ENCODE peak calls at places on chromosomes 6 and 20, in six cellular contexts. One of them, this sample, is unnamed.

GRCh38 chr20:50427740-50428462 is 82.3 kb upstream of the PTPN1 start:
- DNase-seq in EL: no peak
- DNase-seq in cerebellar nuclear complex: no peak
- DNase-seq in CD8-positive, alpha-beta T cell: no peak
- DNase-seq in foreskin melanocyte: no peak
- DNase-seq in renal cortical epithelial cell: no peak
- DNase-seq in this sample: no peak

GRCh38 chr6:11535801-11536230 is 1.7 kb upstream of the TMEM170B start:
- DNase-seq in EL: peak
- DNase-seq in cerebellar nuclear complex: no peak
- DNase-seq in CD8-positive, alpha-beta T cell: no peak
- DNase-seq in foreskin melanocyte: peak
- DNase-seq in renal cortical epithelial cell: peak
- DNase-seq in this sample: no peak

GRCh38 chr6:106979435-106979884 is 4.9 kb upstream of the CD24 start:
- DNase-seq in EL: peak
- DNase-seq in cerebellar nuclear complex: no peak
- DNase-seq in CD8-positive, alpha-beta T cell: peak
- DNase-seq in foreskin melanocyte: peak
- DNase-seq in renal cortical epithelial cell: peak
- DNase-seq in this sample: peak

GRCh38 chr6:41159415-41160082 is 3.4 kb downstream of the TREM2 start:
- DNase-seq in EL: no peak
- DNase-seq in cerebellar nuclear complex: no peak
- DNase-seq in CD8-positive, alpha-beta T cell: no peak
- DNase-seq in foreskin melanocyte: no peak
- DNase-seq in renal cortical epithelial cell: no peak
- DNase-seq in this sample: no peak

GRCh38 chr6:131001945-131002661 is 60.9 kb downstream of the EPB41L2 start:
- DNase-seq in EL: peak
- DNase-seq in cerebellar nuclear complex: no peak
- DNase-seq in CD8-positive, alpha-beta T cell: no peak
- DNase-seq in foreskin melanocyte: no peak
- DNase-seq in renal cortical epithelial cell: peak
- DNase-seq in this sample: no peak

GRCh38 chr20:25270829-25271251 is 23.0 kb downstream of the PYGB start:
- DNase-seq in EL: no peak
- DNase-seq in cerebellar nuclear complex: no peak
- DNase-seq in CD8-positive, alpha-beta T cell: no peak
- DNase-seq in foreskin melanocyte: no peak
- DNase-seq in renal cortical epithelial cell: no peak
- DNase-seq in this sample: no peak

GRCh38 chr6:10395171-10395945 is 19.5 kb downstream of the TFAP2A start:
- DNase-seq in EL: no peak
- DNase-seq in cerebellar nuclear complex: no peak
- DNase-seq in CD8-positive, alpha-beta T cell: no peak
- DNase-seq in foreskin melanocyte: peak
- DNase-seq in renal cortical epithelial cell: no peak
- DNase-seq in this sample: no peak

GRCh38 chr20:1664911-1665310 is 7.3 kb upstream of the SIRPG start:
- DNase-seq in EL: no peak
- DNase-seq in cerebellar nuclear complex: no peak
- DNase-seq in CD8-positive, alpha-beta T cell: peak
- DNase-seq in foreskin melanocyte: no peak
- DNase-seq in renal cortical epithelial cell: no peak
- DNase-seq in this sample: no peak

GRCh38 chr6:3566812-3567211 is 110.0 kb upstream of the SLC22A23 start:
- DNase-seq in EL: peak
- DNase-seq in cerebellar nuclear complex: no peak
- DNase-seq in CD8-positive, alpha-beta T cell: no peak
- DNase-seq in foreskin melanocyte: no peak
- DNase-seq in renal cortical epithelial cell: peak
- DNase-seq in this sample: no peak

GRCh38 chr6:148524976-148525375 is 182.3 kb downstream of the SASH1 start:
- DNase-seq in EL: peak
- DNase-seq in cerebellar nuclear complex: no peak
- DNase-seq in CD8-positive, alpha-beta T cell: no peak
- DNase-seq in foreskin melanocyte: no peak
- DNase-seq in renal cortical epithelial cell: no peak
- DNase-seq in this sample: no peak

GRCh38 chr6:9927271-9927670 is 487.6 kb downstream of the TFAP2A start:
- DNase-seq in EL: peak
- DNase-seq in cerebellar nuclear complex: no peak
- DNase-seq in CD8-positive, alpha-beta T cell: no peak
- DNase-seq in foreskin melanocyte: no peak
- DNase-seq in renal cortical epithelial cell: no peak
- DNase-seq in this sample: no peak

GRCh38 chr6:135260612-135261011 is 79.5 kb downstream of the MYB start:
- DNase-seq in EL: no peak
- DNase-seq in cerebellar nuclear complex: no peak
- DNase-seq in CD8-positive, alpha-beta T cell: no peak
- DNase-seq in foreskin melanocyte: no peak
- DNase-seq in renal cortical epithelial cell: no peak
- DNase-seq in this sample: no peak

GRCh38 chr6:26553264-26553738 is 15.1 kb downstream of the HMGN4 start:
- DNase-seq in EL: peak
- DNase-seq in cerebellar nuclear complex: no peak
- DNase-seq in CD8-positive, alpha-beta T cell: peak
- DNase-seq in foreskin melanocyte: no peak
- DNase-seq in renal cortical epithelial cell: peak
- DNase-seq in this sample: peak

GRCh38 chr20:31260326-31260932 is 3.0 kb downstream of the DEFB115 start:
- DNase-seq in EL: no peak
- DNase-seq in cerebellar nuclear complex: no peak
- DNase-seq in CD8-positive, alpha-beta T cell: no peak
- DNase-seq in foreskin melanocyte: no peak
- DNase-seq in renal cortical epithelial cell: no peak
- DNase-seq in this sample: no peak

GRCh38 chr20:38799248-38799647 is 6.2 kb upstream of the PPP1R16B start:
- DNase-seq in EL: no peak
- DNase-seq in cerebellar nuclear complex: no peak
- DNase-seq in CD8-positive, alpha-beta T cell: no peak
- DNase-seq in foreskin melanocyte: no peak
- DNase-seq in renal cortical epithelial cell: no peak
- DNase-seq in this sample: no peak

GRCh38 chr6:147194652-147195403 is 9.4 kb upstream of the STXBP5 start:
- DNase-seq in EL: peak
- DNase-seq in cerebellar nuclear complex: no peak
- DNase-seq in CD8-positive, alpha-beta T cell: no peak
- DNase-seq in foreskin melanocyte: no peak
- DNase-seq in renal cortical epithelial cell: no peak
- DNase-seq in this sample: no peak

GRCh38 chr6:1945235-1945832 is 300.1 kb downstream of the GMDS start:
- DNase-seq in EL: no peak
- DNase-seq in cerebellar nuclear complex: no peak
- DNase-seq in CD8-positive, alpha-beta T cell: no peak
- DNase-seq in foreskin melanocyte: no peak
- DNase-seq in renal cortical epithelial cell: no peak
- DNase-seq in this sample: no peak

GRCh38 chr6:155186052-155186658 is 77.7 kb upstream of the CLDN20 start:
- DNase-seq in EL: no peak
- DNase-seq in cerebellar nuclear complex: no peak
- DNase-seq in CD8-positive, alpha-beta T cell: no peak
- DNase-seq in foreskin melanocyte: no peak
- DNase-seq in renal cortical epithelial cell: peak
- DNase-seq in this sample: no peak

GRCh38 chr6:77837034-77837784 is 184.4 kb downstream of the MEI4 start:
- DNase-seq in EL: no peak
- DNase-seq in cerebellar nuclear complex: no peak
- DNase-seq in CD8-positive, alpha-beta T cell: no peak
- DNase-seq in foreskin melanocyte: no peak
- DNase-seq in renal cortical epithelial cell: no peak
- DNase-seq in this sample: peak

GRCh38 chr20:16713056-16713455 is 16.8 kb upstream of the SNRPB2 start:
- DNase-seq in EL: no peak
- DNase-seq in cerebellar nuclear complex: no peak
- DNase-seq in CD8-positive, alpha-beta T cell: no peak
- DNase-seq in foreskin melanocyte: no peak
- DNase-seq in renal cortical epithelial cell: no peak
- DNase-seq in this sample: no peak

GRCh38 chr20:11734431-11734830 is 183.3 kb upstream of the BTBD3 start:
- DNase-seq in EL: no peak
- DNase-seq in cerebellar nuclear complex: no peak
- DNase-seq in CD8-positive, alpha-beta T cell: no peak
- DNase-seq in foreskin melanocyte: no peak
- DNase-seq in renal cortical epithelial cell: no peak
- DNase-seq in this sample: no peak

GRCh38 chr6:27650620-27651370 is 177.9 kb upstream of the ZNF184 start:
- DNase-seq in EL: peak
- DNase-seq in cerebellar nuclear complex: no peak
- DNase-seq in CD8-positive, alpha-beta T cell: no peak
- DNase-seq in foreskin melanocyte: no peak
- DNase-seq in renal cortical epithelial cell: peak
- DNase-seq in this sample: peak

GRCh38 chr20:12965880-12966270 is 42.9 kb upstream of the SPTLC3 start:
- DNase-seq in EL: no peak
- DNase-seq in cerebellar nuclear complex: no peak
- DNase-seq in CD8-positive, alpha-beta T cell: no peak
- DNase-seq in foreskin melanocyte: peak
- DNase-seq in renal cortical epithelial cell: no peak
- DNase-seq in this sample: peak

GRCh38 chr6:160871320-160871719 is 120.2 kb upstream of the MAP3K4 start:
- DNase-seq in EL: no peak
- DNase-seq in cerebellar nuclear complex: no peak
- DNase-seq in CD8-positive, alpha-beta T cell: no peak
- DNase-seq in foreskin melanocyte: no peak
- DNase-seq in renal cortical epithelial cell: no peak
- DNase-seq in this sample: no peak

GRCh38 chr6:109672204-109672603 is 18.8 kb downstream of the AK9 start:
- DNase-seq in EL: peak
- DNase-seq in cerebellar nuclear complex: no peak
- DNase-seq in CD8-positive, alpha-beta T cell: no peak
- DNase-seq in foreskin melanocyte: no peak
- DNase-seq in renal cortical epithelial cell: no peak
- DNase-seq in this sample: no peak

GRCh38 chr20:10177326-10177725 is 41.3 kb upstream of the SNAP25 start:
- DNase-seq in EL: no peak
- DNase-seq in cerebellar nuclear complex: no peak
- DNase-seq in CD8-positive, alpha-beta T cell: no peak
- DNase-seq in foreskin melanocyte: peak
- DNase-seq in renal cortical epithelial cell: no peak
- DNase-seq in this sample: no peak

GRCh38 chr6:136526196-136526930 is 23.9 kb downstream of the MAP7 start:
- DNase-seq in EL: peak
- DNase-seq in cerebellar nuclear complex: no peak
- DNase-seq in CD8-positive, alpha-beta T cell: peak
- DNase-seq in foreskin melanocyte: no peak
- DNase-seq in renal cortical epithelial cell: peak
- DNase-seq in this sample: peak